ENCODE peak calls at places on chromosomes 11 and 22, in ten cellular contexts. S is Peyer's patch, M is tibial nerve, K is HCT116, H is esophagus squamous epithelium, G is adrenal gland, D is heart left ventricle, B is NB4, F is esophagus muscularis mucosa, W is breast epithelium. T is an unnamed sample.

GRCh38 chr11:75598264-75598663 is 36.2 kb downstream of the SERPINH1 start:
- DNase-seq in S (no peak), M (no peak), K (no peak), H (no peak), G (no peak), D (no peak), B (no peak), F (no peak), W (no peak), T (no peak)

GRCh38 chr11:78319453-78319955 is 98.1 kb downstream of the GAB2 start:
- DNase-seq in S (no peak), M (no peak), K (no peak), H (no peak), G (no peak), D (no peak), B (no peak), F (no peak), W (no peak), T (no peak)

GRCh38 chr11:118620529-118621070 is 13.2 kb downstream of the PHLDB1 start:
- DNase-seq in S (peak; percentile 36), M (no peak), K (no peak), H (no peak), G (no peak), D (peak; percentile 81), B (no peak), F (no peak), W (no peak), T (no peak)

GRCh38 chr11:68581439-68581838 is 102.9 kb upstream of the GAL start:
- DNase-seq in S (no peak), M (no peak), K (no peak), H (no peak), G (no peak), D (peak; percentile 75), B (no peak), F (no peak), W (no peak), T (no peak)

GRCh38 chr22:40220316-40221054 is 42.8 kb downstream of the TNRC6B start:
- DNase-seq in S (no peak), M (no peak), K (no peak), H (no peak), G (no peak), D (no peak), B (no peak), F (no peak), W (peak; percentile 66), T (peak; percentile 58)

GRCh38 chr11:5507586-5508305 is 2.0 kb downstream of the UBQLN3 start:
- DNase-seq in S (no peak), M (no peak), K (no peak), H (no peak), G (no peak), D (no peak), B (no peak), F (no peak), W (no peak), T (no peak)

GRCh38 chr11:134643115-134643514 is 231.1 kb upstream of the B3GAT1 start:
- DNase-seq in S (peak; percentile 23), M (no peak), K (no peak), H (no peak), G (peak; percentile 23), D (no peak), B (no peak), F (no peak), W (no peak), T (no peak)

GRCh38 chr11:119874660-119875238 is 145.7 kb upstream of the NECTIN1 start:
- DNase-seq in S (peak; percentile 31), M (no peak), K (no peak), H (no peak), G (no peak), D (no peak), B (no peak), F (no peak), W (no peak), T (no peak)

GRCh38 chr11:129380413-129380812 is 4.8 kb downstream of the BARX2 start:
- DNase-seq in S (no peak), M (no peak), K (no peak), H (no peak), G (no peak), D (no peak), B (no peak), F (no peak), W (no peak), T (no peak)

GRCh38 chr11:129375731-129376657 is at the start of gene BARX2:
- DNase-seq in S (peak; percentile 87), M (no peak), K (peak; percentile 26), H (no peak), G (peak; percentile 57), D (no peak), B (no peak), F (no peak), W (peak; percentile 60), T (no peak)

GRCh38 chr11:129374993-129375721 is 491 bp upstream of the BARX2 start:
- DNase-seq in S (peak; percentile 86), M (no peak), K (no peak), H (no peak), G (no peak), D (no peak), B (no peak), F (no peak), W (peak; percentile 57), T (no peak)

GRCh38 chr11:129376658-129377341 is 1.2 kb downstream of the BARX2 start:
- DNase-seq in S (no peak), M (no peak), K (no peak), H (no peak), G (no peak), D (no peak), B (no peak), F (no peak), W (no peak), T (no peak)

GRCh38 chr11:129377739-129378138 is 2.1 kb downstream of the BARX2 start:
- DNase-seq in S (no peak), M (no peak), K (no peak), H (no peak), G (no peak), D (no peak), B (no peak), F (no peak), W (no peak), T (no peak)
- TF ChIP-seq CTCF in S (no peak), M (no peak), K (no peak), H (no peak), G (no peak), D (no peak), B (no peak), F (no peak), W (no peak), T (no peak)

GRCh38 chr22:36156515-36157419 is 3.8 kb downstream of the APOL3 start:
- DNase-seq in S (peak; percentile 67), M (peak; percentile 93), K (no peak), H (peak; percentile 11), G (peak; percentile 95), D (peak; percentile 92), B (peak; percentile 37), F (peak; percentile 96), W (peak; percentile 82), T (peak; percentile 95)
- TF ChIP-seq POLR2A in S (peak; percentile 12), M (no peak), K (no peak), H (no peak), G (peak; percentile 24), D (peak; percentile 61), B (no peak), F (no peak), W (no peak), T (peak; percentile 66)

DNA sequence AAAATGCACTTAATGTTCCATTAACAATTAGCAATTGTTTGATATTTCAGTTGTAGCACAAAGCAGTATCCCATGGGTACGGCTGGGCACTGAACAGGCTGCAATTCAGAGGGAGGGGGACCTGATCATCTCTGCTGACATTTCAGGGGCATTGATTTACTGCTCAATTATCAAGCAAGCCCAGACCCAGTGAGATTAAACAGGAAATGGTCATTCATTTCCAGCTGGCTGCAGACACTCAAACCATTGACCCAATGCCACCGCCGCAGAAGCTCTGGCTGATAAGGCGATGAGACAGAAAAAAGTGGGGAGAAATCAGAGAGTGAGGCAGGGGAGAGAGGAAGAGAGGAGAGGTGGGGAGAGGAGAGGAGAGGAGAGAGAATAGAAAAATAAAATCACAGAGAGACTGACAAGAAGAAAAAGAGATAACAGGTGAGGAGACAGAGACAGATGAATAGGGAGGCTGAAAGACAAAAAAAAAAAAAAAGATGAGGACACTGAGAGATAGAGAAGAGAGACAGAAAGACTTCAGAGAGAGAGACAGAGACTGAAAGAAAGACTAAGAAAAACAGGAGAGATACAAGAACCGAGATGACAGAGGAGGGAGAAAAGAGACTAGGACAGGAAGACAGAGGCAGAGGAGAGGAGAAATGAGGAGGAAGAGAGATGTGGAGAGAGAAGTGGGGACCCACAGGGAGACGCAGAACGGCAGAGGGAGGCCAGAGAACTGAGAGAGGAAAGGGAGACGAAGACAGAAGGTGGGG is 962 bp downstream of the GPR83 start:
- DNase-seq in S (no peak), M (no peak), K (no peak), H (no peak), G (no peak), D (no peak), B (no peak), F (no peak), W (no peak), T (no peak)
- H3K4me3 ChIP-seq in S (no peak overlapping the region), M (peak overlapping the region; percentile 28), K (no peak overlapping the region), H (no peak overlapping the region), G (no peak overlapping the region), D (peak overlapping the region; percentile 34), B (no peak overlapping the region), F (peak overlapping the region; percentile 47), W (no peak overlapping the region), T (no peak overlapping the region)

GRCh38 chr11:74310857-74311256 is 583 bp downstream of the P4HA3 start:
- DNase-seq in S (no peak), M (no peak), K (no peak), H (no peak), G (no peak), D (no peak), B (no peak), F (no peak), W (no peak), T (no peak)

GRCh38 chr11:74306440-74307175 is 4.8 kb downstream of the P4HA3 start:
- DNase-seq in S (no peak), M (no peak), K (no peak), H (no peak), G (no peak), D (no peak), B (peak; percentile 39), F (no peak), W (no peak), T (no peak)

GRCh38 chr11:74307409-74307808 is 4.0 kb downstream of the P4HA3 start:
- DNase-seq in S (no peak), M (no peak), K (no peak), H (no peak), G (peak; percentile 74), D (no peak), B (no peak), F (no peak), W (no peak), T (no peak)

GRCh38 chr11:74312321-74312720 is 881 bp upstream of the P4HA3 start:
- DNase-seq in S (no peak), M (no peak), K (no peak), H (no peak), G (no peak), D (no peak), B (peak; percentile 39), F (no peak), W (no peak), T (no peak)

DNA sequence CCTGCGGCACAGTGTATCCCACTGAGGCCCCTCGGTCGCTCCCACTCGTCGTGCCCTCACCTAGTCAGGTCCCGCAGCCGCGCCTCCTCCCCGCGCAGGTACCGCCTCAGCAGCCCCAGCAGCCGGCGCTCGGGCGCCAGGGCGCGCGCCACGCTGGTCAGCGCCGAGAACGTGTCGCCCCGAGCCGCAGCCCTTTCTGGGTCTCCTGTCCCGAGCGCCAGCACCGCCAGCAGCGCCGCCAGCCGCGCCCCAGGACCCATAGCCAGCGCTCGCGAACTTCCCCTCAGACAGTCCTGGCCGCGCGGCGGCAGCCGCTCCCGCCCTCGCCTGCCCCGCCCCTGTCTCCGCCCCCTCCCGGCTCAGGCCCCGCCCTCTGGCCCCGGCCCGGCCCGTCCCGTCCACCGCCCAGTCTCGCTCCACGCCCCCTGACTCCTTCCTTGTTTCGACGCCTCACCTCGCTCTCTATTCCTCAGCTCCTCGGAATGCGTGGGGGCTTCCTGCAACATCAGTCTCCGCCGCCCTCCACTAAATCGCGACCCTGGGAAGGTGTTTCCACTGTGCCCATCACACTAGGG is at the start of gene P4HA3:
- DNase-seq in S (peak; percentile 86), M (peak; percentile 24), K (peak; percentile 18), H (no peak), G (peak; percentile 66), D (peak; percentile 75), B (peak; percentile 69), F (no peak), W (no peak), T (peak; percentile 49)
- TF ChIP-seq CTCF in S (no peak), M (no peak), K (peak; percentile 21), H (no peak), G (no peak), D (peak; percentile 21), B (no peak), F (peak; percentile 12), W (no peak), T (no peak)